ENCODE peak calls at places on chromosomes 13 and 19, in four cellular contexts. One of them, this sample, is unnamed.

GRCh38 chr13:112932971-112933370 is 36.0 kb upstream of the MCF2L start:
- DNase-seq in HCT116: no peak
- DNase-seq in K562: no peak
- DNase-seq in HepG2: no peak
- DNase-seq in this sample: no peak

GRCh38 chr19:44748426-44749254 is at the start of gene BCL3:
- DNase-seq in HCT116: no peak
- DNase-seq in HepG2: no peak
- DNase-seq in K562: peak; percentile 72
- DNase-seq in this sample: no peak

GRCh38 chr19:16875584-16876555 is 12.9 kb upstream of the F2RL3 start:
- DNase-seq in K562: no peak
- DNase-seq in HepG2: no peak
- DNase-seq in HCT116: no peak
- DNase-seq in this sample: no peak

GRCh38 chr13:36356058-36356457 is 9.9 kb upstream of the SPART start:
- DNase-seq in HCT116: no peak
- DNase-seq in K562: no peak
- DNase-seq in HepG2: peak; percentile 21
- DNase-seq in this sample: no peak

GRCh38 chr13:75715598-75716523 is 79.7 kb downstream of the LMO7 start:
- DNase-seq in K562: no peak
- DNase-seq in HCT116: no peak
- DNase-seq in HepG2: no peak
- DNase-seq in this sample: no peak

GRCh38 chr19:2305974-2306806 is 1.8 kb downstream of the LINGO3 start:
- DNase-seq in HCT116: no peak
- DNase-seq in HepG2: no peak
- DNase-seq in K562: no peak
- DNase-seq in this sample: no peak

GRCh38 chr13:32468502-32469147 is 40.7 kb upstream of the N4BP2L1 start:
- DNase-seq in HCT116: no peak
- DNase-seq in K562: peak; percentile 6
- DNase-seq in HepG2: no peak
- DNase-seq in this sample: no peak

GRCh38 chr19:47436712-47437401 is 17.5 kb upstream of the MEIS3 start:
- DNase-seq in HepG2: peak; percentile 50
- DNase-seq in HCT116: peak; percentile 62
- DNase-seq in K562: peak; percentile 81
- DNase-seq in this sample: peak; percentile 45

GRCh38 chr19:10069046-10069445 is 17.1 kb upstream of the SHFL start:
- DNase-seq in HCT116: no peak
- DNase-seq in HepG2: no peak
- DNase-seq in K562: no peak
- DNase-seq in this sample: no peak

GRCh38 chr13:48253849-48254248 is 20.8 kb downstream of the ITM2B start:
- DNase-seq in HCT116: no peak
- DNase-seq in HepG2: peak; percentile 76
- DNase-seq in K562: no peak
- DNase-seq in this sample: no peak

GRCh38 chr19:32363175-32363574 is 17.8 kb downstream of the ZNF507 start:
- DNase-seq in K562: no peak
- DNase-seq in HepG2: peak; percentile 89
- DNase-seq in HCT116: no peak
- DNase-seq in this sample: no peak

GRCh38 chr19:49475995-49476880 is 2.2 kb downstream of the FLT3LG start:
- DNase-seq in HCT116: no peak
- DNase-seq in K562: peak; percentile 65
- DNase-seq in HepG2: no peak
- DNase-seq in this sample: no peak

GRCh38 chr19:2274937-2275535 is 6.9 kb downstream of the PEAK3 start:
- DNase-seq in HepG2: peak; percentile 73
- DNase-seq in K562: peak; percentile 59
- DNase-seq in HCT116: no peak
- DNase-seq in this sample: no peak

GRCh38 chr19:1568320-1569019 is at the start of gene MEX3D:
- DNase-seq in K562: peak; percentile 98
- DNase-seq in HepG2: peak; percentile 34
- DNase-seq in HCT116: no peak
- DNase-seq in this sample: no peak

GRCh38 chr19:9306443-9306842 is 3.2 kb downstream of the ZNF699 start:
- DNase-seq in K562: no peak
- DNase-seq in HCT116: no peak
- DNase-seq in HepG2: no peak
- DNase-seq in this sample: no peak

GRCh38 chr13:73230714-73231113 is 171.9 kb downstream of the KLF5 start:
- DNase-seq in K562: no peak
- DNase-seq in HCT116: no peak
- DNase-seq in HepG2: no peak
- DNase-seq in this sample: no peak

GRCh38 chr13:73231456-73231855 is 172.7 kb downstream of the KLF5 start:
- DNase-seq in HepG2: no peak
- DNase-seq in K562: no peak
- DNase-seq in HCT116: no peak
- DNase-seq in this sample: no peak

GRCh38 chr13:73224708-73225107 is 165.9 kb downstream of the KLF5 start:
- DNase-seq in HepG2: no peak
- DNase-seq in HCT116: no peak
- DNase-seq in K562: no peak
- DNase-seq in this sample: no peak

GRCh38 chr13:73225983-73226382 is 167.2 kb downstream of the KLF5 start:
- DNase-seq in HCT116: no peak
- DNase-seq in HepG2: no peak
- DNase-seq in K562: no peak
- DNase-seq in this sample: no peak

DNA sequence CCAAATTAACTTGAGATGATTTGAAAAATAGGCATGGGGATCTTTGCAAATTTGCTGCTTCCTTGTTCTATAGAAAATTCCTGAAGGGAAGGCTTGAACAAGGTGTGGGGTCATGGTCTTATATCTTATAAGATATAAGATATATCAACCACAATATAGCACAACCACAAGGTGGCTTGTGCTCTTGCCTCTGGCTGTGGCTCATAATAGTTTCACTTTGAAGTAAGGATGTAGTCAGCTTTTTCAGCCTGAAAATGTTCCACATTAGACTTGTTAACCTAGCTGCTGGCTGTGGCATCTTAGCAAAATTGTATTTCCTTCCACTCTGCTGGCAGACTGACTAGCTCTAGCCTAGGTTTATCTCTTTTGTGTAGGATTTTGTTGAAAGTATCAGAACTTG is 169.7 kb downstream of the KLF5 start:
- DNase-seq in HCT116: no peak
- DNase-seq in K562: no peak
- DNase-seq in HepG2: no peak
- DNase-seq in this sample: no peak
- TF ChIP-seq TCF7L2 in HCT116: no peak
- TF ChIP-seq TCF7L2 in K562: no peak
- TF ChIP-seq TCF7L2 in HepG2: no peak
- TF ChIP-seq TCF7L2 in this sample: no peak

GRCh38 chr19:18419699-18420460 is 682 bp downstream of the SSBP4 start:
- DNase-seq in HepG2: peak; percentile 55
- DNase-seq in HCT116: no peak
- DNase-seq in K562: peak; percentile 54
- DNase-seq in this sample: no peak
- TF ChIP-seq REST in HepG2: no peak
- TF ChIP-seq REST in HCT116: no peak
- TF ChIP-seq REST in K562: no peak
- TF ChIP-seq REST in this sample: no peak

DNA sequence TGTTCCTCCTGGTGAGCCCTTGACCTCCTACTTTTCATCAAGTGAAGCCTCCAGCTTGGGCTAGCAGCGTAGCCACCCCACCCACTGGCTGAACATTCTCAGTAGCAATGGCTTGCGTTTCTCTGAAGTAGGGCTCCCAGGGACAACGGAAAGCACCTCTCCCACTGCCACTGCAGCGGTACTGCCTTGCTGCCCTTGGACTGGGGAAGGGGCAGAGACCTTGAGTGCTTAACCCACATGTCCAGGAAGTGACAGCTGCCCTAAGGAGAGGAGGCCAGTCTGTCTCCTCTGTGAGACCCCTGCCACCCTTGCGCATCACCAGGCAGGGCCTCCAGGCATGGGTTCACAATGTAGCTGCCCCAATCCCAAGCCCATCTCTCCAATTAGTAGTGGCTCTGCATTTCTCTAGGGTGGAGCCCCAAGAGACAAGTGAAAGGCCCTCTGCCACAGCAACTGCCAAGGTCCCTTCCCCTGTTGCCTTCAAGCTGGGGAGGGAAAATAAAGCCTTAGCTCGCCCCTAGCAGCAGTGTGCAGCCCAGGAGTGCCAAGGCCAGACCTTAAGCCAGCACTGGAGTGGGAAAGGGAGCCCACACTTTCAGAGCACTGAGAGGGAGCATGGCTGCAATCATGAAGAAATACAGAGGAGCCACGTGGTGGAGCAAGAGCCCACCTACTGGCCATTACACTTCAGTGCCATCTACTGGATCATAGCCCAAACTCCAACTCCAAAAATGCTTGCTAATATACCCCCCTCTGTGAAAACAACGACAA is 175.9 kb upstream of the TRPC4 start:
- DNase-seq in HCT116: no peak
- DNase-seq in K562: peak; percentile 20
- DNase-seq in HepG2: peak; percentile 2
- DNase-seq in this sample: no peak
- TF ChIP-seq CTCF in HCT116: no peak
- TF ChIP-seq CTCF in K562: peak; percentile 97
- TF ChIP-seq CTCF in HepG2: peak; percentile 24
- TF ChIP-seq CTCF in this sample: peak; percentile 13

DNA sequence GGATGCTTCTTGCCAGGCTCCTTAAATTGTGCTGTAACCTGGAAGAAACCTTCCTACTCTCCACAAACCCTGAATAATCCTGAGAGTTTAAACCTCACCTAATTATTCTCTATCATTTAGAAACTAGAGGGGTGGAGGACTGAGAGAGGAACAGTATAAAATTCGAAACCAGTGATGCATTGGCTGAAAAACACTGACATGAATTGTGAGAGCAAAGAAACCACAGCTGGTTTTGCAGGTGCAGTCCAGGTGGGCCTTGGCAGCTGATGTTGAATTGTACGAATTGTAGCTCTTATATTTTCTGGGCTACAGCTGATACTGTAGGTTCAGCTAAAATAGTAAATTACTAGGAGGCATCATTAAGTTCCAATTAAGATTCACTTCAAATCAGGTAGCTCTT is 227.0 kb upstream of the SLITRK5 start:
- DNase-seq in K562: no peak
- DNase-seq in HCT116: no peak
- DNase-seq in HepG2: no peak
- DNase-seq in this sample: no peak
- TF ChIP-seq TCF7L2 in K562: no peak
- TF ChIP-seq TCF7L2 in HCT116: no peak
- TF ChIP-seq TCF7L2 in HepG2: no peak
- TF ChIP-seq TCF7L2 in this sample: no peak

GRCh38 chr19:3851254-3852176 is 17.3 kb downstream of the ZFR2 start:
- DNase-seq in K562: no peak
- DNase-seq in HCT116: peak; percentile 39
- DNase-seq in HepG2: no peak
- DNase-seq in this sample: no peak

GRCh38 chr19:3855321-3855720 is 13.5 kb downstream of the ZFR2 start:
- DNase-seq in K562: no peak
- DNase-seq in HepG2: peak; percentile 76
- DNase-seq in HCT116: no peak
- DNase-seq in this sample: peak; percentile 8

GRCh38 chr19:3852177-3852511 is 16.7 kb downstream of the ZFR2 start:
- DNase-seq in HCT116: no peak
- DNase-seq in K562: no peak
- DNase-seq in HepG2: no peak
- DNase-seq in this sample: no peak

GRCh38 chr19:3850320-3850972 is 18.4 kb downstream of the ZFR2 start:
- DNase-seq in HCT116: no peak
- DNase-seq in HepG2: no peak
- DNase-seq in K562: no peak
- DNase-seq in this sample: no peak

DNA sequence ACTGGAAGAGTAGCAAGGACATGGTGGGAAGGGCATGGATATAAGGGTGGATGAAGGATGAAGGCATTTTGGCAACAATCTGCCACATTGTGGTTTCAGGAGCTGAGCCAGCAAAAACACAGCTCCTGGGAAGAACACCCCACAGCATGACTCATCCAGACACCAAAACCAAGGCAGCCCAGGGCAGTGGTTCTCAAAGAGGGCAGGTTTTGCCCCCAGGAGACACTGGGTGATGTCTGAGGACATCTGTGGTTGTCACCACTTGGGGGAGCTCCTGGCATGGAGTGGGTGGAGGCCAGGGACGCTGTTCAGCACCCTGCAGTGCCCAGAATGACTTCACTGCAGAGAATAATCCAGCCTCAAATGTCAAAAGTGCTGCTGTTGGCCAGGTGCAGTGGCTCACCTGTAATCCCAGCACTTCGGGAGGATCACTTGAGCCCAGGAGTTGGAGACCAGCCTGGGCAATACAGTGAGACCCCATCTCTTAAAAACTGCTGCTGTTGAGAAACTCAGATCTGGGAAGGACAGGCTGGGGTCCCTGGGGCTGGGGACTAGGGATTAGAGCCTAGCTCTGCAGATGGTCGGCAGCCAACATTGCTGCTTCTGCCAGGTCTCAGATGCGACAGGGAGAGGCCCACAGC is 16.1 kb downstream of the ZFR2 start:
- DNase-seq in HCT116: peak; percentile 79
- DNase-seq in K562: peak; percentile 39
- DNase-seq in HepG2: peak; percentile 31
- DNase-seq in this sample: no peak
- TF ChIP-seq REST in HCT116: no peak
- TF ChIP-seq REST in K562: no peak
- TF ChIP-seq REST in HepG2: no peak
- TF ChIP-seq REST in this sample: no peak

GRCh38 chr13:79018166-79018565 is 359.2 kb upstream of the OBI1 start:
- DNase-seq in K562: no peak
- DNase-seq in HCT116: no peak
- DNase-seq in HepG2: no peak
- DNase-seq in this sample: no peak
- TF ChIP-seq CTCF in K562: no peak
- TF ChIP-seq CTCF in HCT116: no peak
- TF ChIP-seq CTCF in HepG2: peak; percentile 28
- TF ChIP-seq CTCF in this sample: no peak

GRCh38 chr19:13995878-13996765 is 10.0 kb downstream of the RFX1 start:
- DNase-seq in K562: no peak
- DNase-seq in HepG2: no peak
- DNase-seq in HCT116: no peak
- DNase-seq in this sample: no peak
- TF ChIP-seq TCF7L2 in K562: no peak
- TF ChIP-seq TCF7L2 in HepG2: no peak
- TF ChIP-seq TCF7L2 in HCT116: no peak
- TF ChIP-seq TCF7L2 in this sample: no peak

This sample was measured in Panc1.